ENCODE peak calls at places on chromosomes 11 and 22, in seven cellular contexts. P is ELR; Y is NCI-H2171; V is NCI-H510A treated with DMSO at 0.1 percent for 48 hours; X is NAMALWA; U is naive thymus-derived CD8-positive, alpha-beta T cell; K is psoas muscle. W is an unnamed sample.

GRCh38 chr11:110886241-110886640 is 174.0 kb upstream of the ARHGAP20 start:
- DNase-seq in V (no peak), X (no peak), U (no peak), K (no peak), P (no peak), Y (no peak), W (no peak)

GRCh38 chr22:22895776-22896445 is 8.3 kb downstream of the IGLL5 start:
- DNase-seq in Y (no peak), K (peak), P (no peak), U (no peak), X (no peak), V (no peak), W (no peak)

GRCh38 chr11:45658292-45658991 is 7.0 kb downstream of the CHST1 start:
- DNase-seq in V (peak), X (no peak), U (no peak), P (peak), Y (no peak), K (peak), W (peak)

GRCh38 chr11:27309064-27309463 is 54.0 kb downstream of the CCDC34 start:
- DNase-seq in K (no peak), P (no peak), Y (no peak), U (no peak), V (no peak), X (no peak), W (no peak)

GRCh38 chr11:1913271-1914060 is 6.0 kb upstream of the TNNT3 start:
- DNase-seq in K (no peak), Y (no peak), V (no peak), P (no peak), U (no peak), X (no peak), W (no peak)

GRCh38 chr11:128705124-128705920 is 11.4 kb downstream of the FLI1 start:
- DNase-seq in V (no peak), X (no peak), Y (no peak), P (no peak), U (no peak), K (no peak), W (no peak)

GRCh38 chr22:19784396-19785175 is 24.0 kb downstream of the TBX1 start:
- DNase-seq in X (no peak), U (no peak), K (peak), Y (no peak), V (no peak), P (no peak), W (no peak)

GRCh38 chr11:76807206-76807875 is 24.2 kb downstream of the TSKU start:
- DNase-seq in K (peak), U (peak), P (peak), V (peak), Y (no peak), X (peak), W (peak)

GRCh38 chr11:130580372-130580771 is 131.9 kb downstream of the ADAMTS15 start:
- DNase-seq in X (no peak), U (no peak), Y (no peak), P (peak), V (no peak), K (no peak), W (peak)

GRCh38 chr11:125071408-125071807 is 8.3 kb downstream of the SLC37A2 start:
- DNase-seq in P (no peak), V (no peak), X (no peak), K (no peak), U (no peak), Y (no peak), W (peak)

GRCh38 chr22:27086728-27087450 is 429.5 kb downstream of the MIAT start:
- DNase-seq in U (no peak), X (no peak), P (no peak), Y (peak), V (no peak), K (no peak), W (peak)

GRCh38 chr11:73431431-73431830 is 55.2 kb downstream of the RELT start:
- DNase-seq in V (no peak), K (no peak), Y (no peak), P (peak), X (no peak), U (no peak), W (no peak)

GRCh38 chr11:120543816-120544215 is 32.3 kb downstream of the GRIK4 start:
- DNase-seq in K (no peak), V (no peak), Y (no peak), P (no peak), U (no peak), X (no peak), W (no peak)

GRCh38 chr11:47259178-47259977 is 1.6 kb downstream of the NR1H3 start:
- DNase-seq in V (no peak), U (peak), X (peak), Y (no peak), K (peak), P (peak), W (no peak)

GRCh38 chr11:8209208-8209807 is 40.5 kb upstream of the RIC3 start:
- DNase-seq in Y (no peak), P (no peak), X (peak), U (no peak), K (no peak), V (no peak), W (no peak)

GRCh38 chr11:94175545-94175944 is 46.9 kb downstream of the PANX1 start:
- DNase-seq in V (no peak), X (no peak), Y (no peak), P (peak), U (no peak), K (no peak), W (peak)

GRCh38 chr11:47437746-47438418 is 11.1 kb downstream of the RAPSN start:
- DNase-seq in K (peak), U (no peak), P (no peak), X (no peak), V (no peak), Y (no peak), W (no peak)

GRCh38 chr11:1126935-1127663 is 30.7 kb upstream of the MUC5AC start:
- DNase-seq in X (no peak), K (no peak), V (no peak), U (no peak), Y (no peak), P (no peak), W (no peak)

GRCh38 chr11:69915151-69915500 is 95.9 kb upstream of the FGF3 start:
- DNase-seq in P (peak), U (no peak), V (no peak), Y (no peak), X (no peak), K (no peak), W (no peak)

GRCh38 chr11:116179346-116179850 is 593.4 kb downstream of the BUD13 start:
- DNase-seq in P (no peak), U (no peak), V (no peak), K (no peak), Y (no peak), X (no peak), W (no peak)

GRCh38 chr22:42367980-42368378 is 64.2 kb downstream of the NFAM1 start:
- DNase-seq in V (no peak), X (no peak), K (no peak), U (no peak), Y (no peak), P (no peak), W (no peak)

GRCh38 chr11:129703846-129704245 is 111.8 kb upstream of the TMEM45B start:
- DNase-seq in Y (no peak), K (no peak), V (no peak), X (no peak), U (no peak), P (no peak), W (no peak)

GRCh38 chr11:57751676-57752253 is at the start of gene BTBD18:
- DNase-seq in X (peak), U (no peak), V (peak), K (no peak), Y (no peak), P (peak), W (peak)

GRCh38 chr11:94897330-94897768 is 76.0 kb downstream of the CWC15 start:
- DNase-seq in X (peak), Y (peak), P (peak), V (peak), K (no peak), U (no peak), W (peak)

GRCh38 chr22:40405178-40406062 is 35.0 kb downstream of the SGSM3 start:
- DNase-seq in P (no peak), U (no peak), Y (no peak), X (no peak), V (no peak), K (no peak), W (no peak)